ENCODE peak calls at places on chromosome 15, in nine cellular contexts. One of them, this sample, is unnamed.

GRCh38 chr15:48667701-48668100 is 22.2 kb upstream of the FBN1 start:
- DNase-seq in skeletal muscle cell: no peak
- DNase-seq in naive thymus-derived CD4-positive, alpha-beta T cell: no peak
- DNase-seq in activated T-helper 1 cell treated with Interleukin-2 at 50 U/mL for 16 hours: no peak
- DNase-seq in LHCN-M2: peak; percentile 44
- DNase-seq in NAMALWA: no peak
- DNase-seq in transverse colon: no peak
- DNase-seq in prostate gland: no peak
- DNase-seq in mammary epithelial cell: no peak
- DNase-seq in this sample: no peak

GRCh38 chr15:57861805-57862586 is 155.5 kb downstream of the POLR2M start:
- DNase-seq in skeletal muscle cell: peak; percentile 63
- DNase-seq in prostate gland: no peak
- DNase-seq in NAMALWA: no peak
- DNase-seq in mammary epithelial cell: peak; percentile 80
- DNase-seq in transverse colon: no peak
- DNase-seq in LHCN-M2: peak; percentile 81
- DNase-seq in naive thymus-derived CD4-positive, alpha-beta T cell: no peak
- DNase-seq in activated T-helper 1 cell treated with Interleukin-2 at 50 U/mL for 16 hours: no peak
- DNase-seq in this sample: peak; percentile 54

GRCh38 chr15:73922186-73923151 is 3.8 kb upstream of the LOXL1 start:
- DNase-seq in prostate gland: no peak
- DNase-seq in transverse colon: no peak
- DNase-seq in naive thymus-derived CD4-positive, alpha-beta T cell: no peak
- DNase-seq in NAMALWA: no peak
- DNase-seq in mammary epithelial cell: no peak
- DNase-seq in LHCN-M2: peak; percentile 90
- DNase-seq in activated T-helper 1 cell treated with Interleukin-2 at 50 U/mL for 16 hours: no peak
- DNase-seq in skeletal muscle cell: no peak
- DNase-seq in this sample: no peak

GRCh38 chr15:84734794-84735479 is 13.5 kb upstream of the ZNF592 start:
- DNase-seq in activated T-helper 1 cell treated with Interleukin-2 at 50 U/mL for 16 hours: peak; percentile 50
- DNase-seq in naive thymus-derived CD4-positive, alpha-beta T cell: peak; percentile 72
- DNase-seq in transverse colon: peak; percentile 87
- DNase-seq in prostate gland: peak; percentile 38
- DNase-seq in mammary epithelial cell: peak; percentile 61
- DNase-seq in LHCN-M2: no peak
- DNase-seq in NAMALWA: peak; percentile 95
- DNase-seq in skeletal muscle cell: no peak
- DNase-seq in this sample: peak; percentile 82

GRCh38 chr15:29736745-29737023 is 85.6 kb downstream of the TJP1 start:
- DNase-seq in activated T-helper 1 cell treated with Interleukin-2 at 50 U/mL for 16 hours: no peak
- DNase-seq in naive thymus-derived CD4-positive, alpha-beta T cell: no peak
- DNase-seq in skeletal muscle cell: no peak
- DNase-seq in LHCN-M2: peak; percentile 89
- DNase-seq in mammary epithelial cell: peak; percentile 87
- DNase-seq in prostate gland: no peak
- DNase-seq in NAMALWA: no peak
- DNase-seq in transverse colon: no peak
- DNase-seq in this sample: peak; percentile 68

GRCh38 chr15:88243895-88244787 is 12.4 kb downstream of the NTRK3 start:
- DNase-seq in transverse colon: no peak
- DNase-seq in mammary epithelial cell: peak; percentile 36
- DNase-seq in activated T-helper 1 cell treated with Interleukin-2 at 50 U/mL for 16 hours: no peak
- DNase-seq in skeletal muscle cell: no peak
- DNase-seq in prostate gland: no peak
- DNase-seq in naive thymus-derived CD4-positive, alpha-beta T cell: no peak
- DNase-seq in NAMALWA: peak; percentile 64
- DNase-seq in LHCN-M2: peak; percentile 32
- DNase-seq in this sample: peak; percentile 38

GRCh38 chr15:51828621-51829359 is 663 bp upstream of the TMOD3 start:
- DNase-seq in mammary epithelial cell: peak; percentile 82
- DNase-seq in transverse colon: no peak
- DNase-seq in activated T-helper 1 cell treated with Interleukin-2 at 50 U/mL for 16 hours: no peak
- DNase-seq in LHCN-M2: no peak
- DNase-seq in naive thymus-derived CD4-positive, alpha-beta T cell: no peak
- DNase-seq in prostate gland: no peak
- DNase-seq in NAMALWA: no peak
- DNase-seq in skeletal muscle cell: no peak
- DNase-seq in this sample: peak; percentile 84

GRCh38 chr15:68085052-68085451 is 30.9 kb downstream of the PIAS1 start:
- DNase-seq in mammary epithelial cell: no peak
- DNase-seq in NAMALWA: no peak
- DNase-seq in naive thymus-derived CD4-positive, alpha-beta T cell: no peak
- DNase-seq in transverse colon: no peak
- DNase-seq in skeletal muscle cell: no peak
- DNase-seq in prostate gland: no peak
- DNase-seq in activated T-helper 1 cell treated with Interleukin-2 at 50 U/mL for 16 hours: no peak
- DNase-seq in LHCN-M2: no peak
- DNase-seq in this sample: no peak